ENCODE peak calls at places on chromosomes 3 and 15, in seven cellular contexts. One of them, this sample, is unnamed. For H3K4me1, the result is how much of the 10 kb centered on the place peaks cover.

GRCh38 chr3:113212845-113213375 is 1.6 kb downstream of the BOC start:
- DNase-seq in cardiac muscle cell: no peak
- DNase-seq in H9: no peak
- DNase-seq in naive thymus-derived CD4-positive, alpha-beta T cell: no peak
- DNase-seq in hepatocyte: no peak
- DNase-seq in body of pancreas: no peak
- DNase-seq in heart left ventricle: no peak
- DNase-seq in this sample: no peak

GRCh38 chr15:67195305-67195704 is 59.2 kb downstream of the AAGAB start:
- DNase-seq in heart left ventricle: no peak
- DNase-seq in naive thymus-derived CD4-positive, alpha-beta T cell: no peak
- DNase-seq in body of pancreas: no peak
- DNase-seq in hepatocyte: no peak
- DNase-seq in cardiac muscle cell: no peak
- DNase-seq in H9: no peak
- DNase-seq in this sample: no peak

GRCh38 chr3:194760740-194761139 is 75.1 kb downstream of the FAM43A start:
- DNase-seq in heart left ventricle: no peak
- DNase-seq in cardiac muscle cell: no peak
- DNase-seq in hepatocyte: no peak
- DNase-seq in naive thymus-derived CD4-positive, alpha-beta T cell: no peak
- DNase-seq in H9: no peak
- DNase-seq in body of pancreas: no peak
- DNase-seq in this sample: no peak

GRCh38 chr3:156787926-156788663 is 38.1 kb upstream of the LEKR1 start:
- DNase-seq in naive thymus-derived CD4-positive, alpha-beta T cell: peak
- DNase-seq in body of pancreas: no peak
- DNase-seq in hepatocyte: peak
- DNase-seq in heart left ventricle: no peak
- DNase-seq in H9: no peak
- DNase-seq in cardiac muscle cell: no peak
- DNase-seq in this sample: no peak

GRCh38 chr15:57218826-57219576 is 157.3 kb upstream of the CGNL1 start:
- DNase-seq in body of pancreas: no peak
- DNase-seq in cardiac muscle cell: peak
- DNase-seq in heart left ventricle: no peak
- DNase-seq in naive thymus-derived CD4-positive, alpha-beta T cell: no peak
- DNase-seq in H9: peak
- DNase-seq in hepatocyte: peak
- DNase-seq in this sample: no peak

GRCh38 chr3:190124067-190124466 is 3.4 kb upstream of the P3H2 start:
- DNase-seq in body of pancreas: no peak
- DNase-seq in cardiac muscle cell: no peak
- DNase-seq in heart left ventricle: no peak
- DNase-seq in naive thymus-derived CD4-positive, alpha-beta T cell: no peak
- DNase-seq in hepatocyte: no peak
- DNase-seq in H9: no peak
- DNase-seq in this sample: no peak

GRCh38 chr15:86493884-86494283 is 414.2 kb downstream of the AGBL1 start:
- DNase-seq in body of pancreas: no peak
- DNase-seq in naive thymus-derived CD4-positive, alpha-beta T cell: no peak
- DNase-seq in cardiac muscle cell: no peak
- DNase-seq in hepatocyte: no peak
- DNase-seq in heart left ventricle: no peak
- DNase-seq in H9: no peak
- DNase-seq in this sample: no peak

GRCh38 chr3:159252772-159253384 is 451.0 kb downstream of the MFSD1 start:
- DNase-seq in cardiac muscle cell: peak
- DNase-seq in naive thymus-derived CD4-positive, alpha-beta T cell: no peak
- DNase-seq in H9: no peak
- DNase-seq in heart left ventricle: no peak
- DNase-seq in body of pancreas: no peak
- DNase-seq in hepatocyte: peak
- DNase-seq in this sample: no peak

GRCh38 chr3:37243811-37244748 is 69.7 kb upstream of the LRRFIP2 start:
- DNase-seq in cardiac muscle cell: peak
- DNase-seq in heart left ventricle: peak
- DNase-seq in hepatocyte: peak
- DNase-seq in naive thymus-derived CD4-positive, alpha-beta T cell: peak
- DNase-seq in body of pancreas: peak
- DNase-seq in H9: peak
- DNase-seq in this sample: peak

GRCh38 chr15:56241374-56242085 is 2.1 kb downstream of the RFX7 start:
- DNase-seq in naive thymus-derived CD4-positive, alpha-beta T cell: no peak
- DNase-seq in cardiac muscle cell: no peak
- DNase-seq in hepatocyte: no peak
- DNase-seq in body of pancreas: no peak
- DNase-seq in H9: no peak
- DNase-seq in heart left ventricle: no peak
- DNase-seq in this sample: no peak

GRCh38 chr3:115436767-115437301 is 186.5 kb upstream of the GAP43 start:
- DNase-seq in H9: peak
- DNase-seq in heart left ventricle: no peak
- DNase-seq in body of pancreas: no peak
- DNase-seq in hepatocyte: peak
- DNase-seq in cardiac muscle cell: no peak
- DNase-seq in naive thymus-derived CD4-positive, alpha-beta T cell: no peak
- DNase-seq in this sample: no peak

GRCh38 chr3:115254492-115255196 is 107.6 kb upstream of the ZBTB20 start:
- DNase-seq in heart left ventricle: peak
- DNase-seq in H9: peak
- DNase-seq in naive thymus-derived CD4-positive, alpha-beta T cell: no peak
- DNase-seq in hepatocyte: no peak
- DNase-seq in body of pancreas: no peak
- DNase-seq in cardiac muscle cell: no peak
- DNase-seq in this sample: peak

GRCh38 chr15:42547926-42548257 is 701 bp downstream of the LRRC57 start:
- DNase-seq in body of pancreas: no peak
- DNase-seq in cardiac muscle cell: no peak
- DNase-seq in hepatocyte: no peak
- DNase-seq in naive thymus-derived CD4-positive, alpha-beta T cell: no peak
- DNase-seq in H9: no peak
- DNase-seq in heart left ventricle: no peak
- DNase-seq in this sample: no peak

GRCh38 chr3:122415104-122415744 is 638 bp downstream of the WDR5B start:
- DNase-seq in heart left ventricle: no peak
- DNase-seq in H9: peak
- DNase-seq in body of pancreas: peak
- DNase-seq in cardiac muscle cell: peak
- DNase-seq in hepatocyte: peak
- DNase-seq in naive thymus-derived CD4-positive, alpha-beta T cell: peak
- DNase-seq in this sample: no peak

GRCh38 chr3:76044601-76045600 is 259.6 kb upstream of the ZNF717 start:
- DNase-seq in cardiac muscle cell: peak
- DNase-seq in body of pancreas: peak
- DNase-seq in naive thymus-derived CD4-positive, alpha-beta T cell: no peak
- DNase-seq in hepatocyte: peak
- DNase-seq in H9: no peak
- DNase-seq in heart left ventricle: no peak
- DNase-seq in this sample: no peak

GRCh38 chr15:99732711-99733267 is 448 bp downstream of the LYSMD4 start:
- DNase-seq in H9: no peak
- DNase-seq in heart left ventricle: no peak
- DNase-seq in naive thymus-derived CD4-positive, alpha-beta T cell: peak
- DNase-seq in cardiac muscle cell: peak
- DNase-seq in body of pancreas: peak
- DNase-seq in hepatocyte: peak
- DNase-seq in this sample: no peak

GRCh38 chr3:6281662-6282061 is 579.3 kb upstream of the GRM7 start:
- DNase-seq in naive thymus-derived CD4-positive, alpha-beta T cell: no peak
- DNase-seq in H9: no peak
- DNase-seq in hepatocyte: no peak
- DNase-seq in cardiac muscle cell: no peak
- DNase-seq in body of pancreas: no peak
- DNase-seq in heart left ventricle: no peak
- DNase-seq in this sample: no peak

GRCh38 chr15:67026171-67026967 is 39.0 kb upstream of the SMAD3 start:
- DNase-seq in hepatocyte: no peak
- DNase-seq in body of pancreas: no peak
- DNase-seq in H9: no peak
- DNase-seq in cardiac muscle cell: no peak
- DNase-seq in heart left ventricle: no peak
- DNase-seq in naive thymus-derived CD4-positive, alpha-beta T cell: no peak
- DNase-seq in this sample: no peak

GRCh38 chr15:51758645-51759044 is 7.2 kb downstream of the TMOD2 start:
- DNase-seq in body of pancreas: peak
- DNase-seq in heart left ventricle: peak
- DNase-seq in cardiac muscle cell: no peak
- DNase-seq in H9: no peak
- DNase-seq in hepatocyte: peak
- DNase-seq in naive thymus-derived CD4-positive, alpha-beta T cell: no peak
- DNase-seq in this sample: peak

GRCh38 chr15:58738051-58738707 is 11.3 kb downstream of the ADAM10 start:
- DNase-seq in heart left ventricle: no peak
- DNase-seq in body of pancreas: no peak
- DNase-seq in naive thymus-derived CD4-positive, alpha-beta T cell: no peak
- DNase-seq in H9: no peak
- DNase-seq in cardiac muscle cell: no peak
- DNase-seq in hepatocyte: no peak
- DNase-seq in this sample: no peak
- H3K4me1 ChIP-seq in heart left ventricle: half or more
- H3K4me1 ChIP-seq in body of pancreas: under half
- H3K4me1 ChIP-seq in naive thymus-derived CD4-positive, alpha-beta T cell: under half
- H3K4me1 ChIP-seq in H9: under half
- H3K4me1 ChIP-seq in cardiac muscle cell: under half
- H3K4me1 ChIP-seq in hepatocyte: under half
- H3K4me1 ChIP-seq in this sample: under half

GRCh38 chr3:55692295-55692957 is 205.3 kb upstream of the WNT5A start:
- DNase-seq in naive thymus-derived CD4-positive, alpha-beta T cell: no peak
- DNase-seq in cardiac muscle cell: no peak
- DNase-seq in hepatocyte: no peak
- DNase-seq in H9: no peak
- DNase-seq in heart left ventricle: no peak
- DNase-seq in body of pancreas: no peak
- DNase-seq in this sample: no peak

GRCh38 chr3:55687526-55687925 is 200.4 kb upstream of the WNT5A start:
- DNase-seq in naive thymus-derived CD4-positive, alpha-beta T cell: no peak
- DNase-seq in body of pancreas: no peak
- DNase-seq in heart left ventricle: no peak
- DNase-seq in hepatocyte: no peak
- DNase-seq in H9: no peak
- DNase-seq in cardiac muscle cell: no peak
- DNase-seq in this sample: no peak

GRCh38 chr3:55688154-55688553 is 201.0 kb upstream of the WNT5A start:
- DNase-seq in naive thymus-derived CD4-positive, alpha-beta T cell: no peak
- DNase-seq in H9: no peak
- DNase-seq in cardiac muscle cell: no peak
- DNase-seq in hepatocyte: no peak
- DNase-seq in body of pancreas: no peak
- DNase-seq in heart left ventricle: no peak
- DNase-seq in this sample: no peak

GRCh38 chr3:55690746-55691540 is 203.8 kb upstream of the WNT5A start:
- DNase-seq in cardiac muscle cell: no peak
- DNase-seq in hepatocyte: no peak
- DNase-seq in H9: peak
- DNase-seq in heart left ventricle: no peak
- DNase-seq in body of pancreas: no peak
- DNase-seq in naive thymus-derived CD4-positive, alpha-beta T cell: no peak
- DNase-seq in this sample: no peak

GRCh38 chr3:55690161-55690560 is 203.1 kb upstream of the WNT5A start:
- DNase-seq in body of pancreas: no peak
- DNase-seq in naive thymus-derived CD4-positive, alpha-beta T cell: no peak
- DNase-seq in cardiac muscle cell: no peak
- DNase-seq in heart left ventricle: no peak
- DNase-seq in hepatocyte: no peak
- DNase-seq in H9: no peak
- DNase-seq in this sample: no peak
- H3K27ac ChIP-seq in body of pancreas: no peak
- H3K27ac ChIP-seq in naive thymus-derived CD4-positive, alpha-beta T cell: no peak
- H3K27ac ChIP-seq in cardiac muscle cell: no peak
- H3K27ac ChIP-seq in heart left ventricle: no peak
- H3K27ac ChIP-seq in hepatocyte: no peak
- H3K27ac ChIP-seq in H9: no peak
- H3K27ac ChIP-seq in this sample: no peak

DNA sequence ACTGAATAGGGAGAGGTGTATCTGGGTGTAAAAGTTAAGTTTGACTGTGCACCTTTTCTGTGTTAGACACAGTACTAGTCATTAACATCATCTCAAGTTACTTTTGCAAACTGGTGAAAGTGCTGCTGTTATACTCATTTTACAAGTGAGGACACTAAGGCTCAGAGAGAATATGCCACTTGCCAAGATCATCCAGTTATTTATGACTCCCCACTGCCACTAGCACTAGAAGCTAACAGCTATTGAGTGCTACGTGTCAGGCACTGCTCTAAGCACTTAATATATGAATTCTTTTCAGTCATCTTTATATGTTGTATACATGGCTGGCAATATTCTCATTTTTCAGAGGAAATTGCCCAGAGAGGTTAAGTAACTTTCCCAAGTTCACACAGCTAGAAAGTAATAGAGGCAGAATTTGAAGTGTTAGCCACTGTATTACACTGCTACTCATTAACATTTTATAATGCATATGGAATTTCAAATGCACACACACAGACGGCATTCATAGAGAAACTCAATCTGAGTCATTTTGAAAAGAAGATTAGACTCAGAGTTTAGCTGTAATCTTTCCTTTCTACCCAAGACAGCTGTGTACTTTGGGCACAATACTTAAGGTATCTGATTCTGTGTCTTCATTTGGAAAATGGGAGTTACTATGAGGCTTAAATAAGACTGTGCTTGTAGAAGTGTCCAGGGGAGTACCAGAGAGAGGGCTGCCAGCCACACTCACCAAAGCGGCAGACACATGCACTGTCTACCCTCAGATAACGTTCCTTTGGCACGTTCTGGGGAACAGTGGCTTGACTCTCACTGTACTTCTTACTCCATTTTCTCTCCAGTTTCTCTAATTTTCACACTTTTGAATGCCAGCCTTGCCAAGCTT is 1.3 kb upstream of the MASP1 start:
- DNase-seq in body of pancreas: no peak
- DNase-seq in cardiac muscle cell: no peak
- DNase-seq in hepatocyte: no peak
- DNase-seq in heart left ventricle: no peak
- DNase-seq in H9: no peak
- DNase-seq in naive thymus-derived CD4-positive, alpha-beta T cell: no peak
- DNase-seq in this sample: peak
- H3K4me1 ChIP-seq in body of pancreas: under half
- H3K4me1 ChIP-seq in cardiac muscle cell: half or more
- H3K4me1 ChIP-seq in hepatocyte: under half
- H3K4me1 ChIP-seq in heart left ventricle: under half
- H3K4me1 ChIP-seq in H9: under half
- H3K4me1 ChIP-seq in naive thymus-derived CD4-positive, alpha-beta T cell: under half
- H3K4me1 ChIP-seq in this sample: under half

DNA sequence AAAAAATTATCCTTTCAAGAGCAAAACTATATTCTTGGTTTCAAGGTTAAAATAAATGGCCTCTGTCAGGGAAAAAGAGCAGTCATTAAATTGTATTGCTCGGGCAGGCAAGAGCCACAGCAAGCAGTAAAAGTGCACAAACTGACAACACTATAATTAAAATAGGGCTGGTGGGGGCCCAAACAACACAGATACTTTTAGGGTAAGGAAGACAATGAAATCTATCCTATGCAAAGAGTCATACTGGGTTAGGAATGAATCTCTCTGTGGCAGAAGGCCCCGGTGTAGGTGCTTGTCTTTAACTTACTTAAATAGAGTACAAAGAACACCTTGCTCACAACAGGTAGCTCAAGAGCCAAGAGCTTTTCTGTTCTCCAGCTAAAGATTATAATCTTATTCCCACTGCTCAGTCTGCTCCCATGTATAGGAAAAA is 94.7 kb downstream of the DLG1 start:
- DNase-seq in body of pancreas: no peak
- DNase-seq in hepatocyte: no peak
- DNase-seq in naive thymus-derived CD4-positive, alpha-beta T cell: no peak
- DNase-seq in heart left ventricle: no peak
- DNase-seq in H9: no peak
- DNase-seq in cardiac muscle cell: no peak
- DNase-seq in this sample: no peak
- H3K27ac ChIP-seq in body of pancreas: no peak
- H3K27ac ChIP-seq in hepatocyte: no peak
- H3K27ac ChIP-seq in naive thymus-derived CD4-positive, alpha-beta T cell: no peak
- H3K27ac ChIP-seq in heart left ventricle: no peak
- H3K27ac ChIP-seq in H9: no peak
- H3K27ac ChIP-seq in cardiac muscle cell: no peak
- H3K27ac ChIP-seq in this sample: no peak

This sample was measured in right cardiac atrium.